ENCODE peak calls at places on chromosomes 16 and 17, in nine cellular contexts. N is A549; I is Peyer's patch; S is aorta; A is stomach; O is CD4-positive, alpha-beta memory T cell; X is fibroblast of lung; P is A673; L is sigmoid colon. H is an unnamed sample.

GRCh38 chr17:77002103-77003045 is 134.2 kb downstream of the MGAT5B start:
- DNase-seq in N (peak; percentile 100), I (no peak), S (no peak), A (no peak), O (no peak), X (peak; percentile 58), P (peak; percentile 47), L (no peak), H (no peak)

GRCh38 chr17:48244814-48245213 is 137.2 kb downstream of the SNX11 start:
- DNase-seq in N (peak; percentile 53), I (no peak), S (no peak), A (no peak), O (no peak), X (peak; percentile 45), P (peak; percentile 48), L (no peak), H (no peak)

GRCh38 chr17:72952220-72952619 is 140.3 kb downstream of the SLC39A11 start:
- DNase-seq in N (no peak), I (no peak), S (no peak), A (no peak), O (no peak), X (no peak), P (no peak), L (no peak), H (no peak)

GRCh38 chr17:72984145-72984924 is 108.2 kb downstream of the SLC39A11 start:
- DNase-seq in N (no peak), I (no peak), S (no peak), A (no peak), O (no peak), X (peak; percentile 87), P (no peak), L (no peak), H (no peak)

GRCh38 chr16:14111713-14112538 is 40.8 kb downstream of the MRTFB start:
- DNase-seq in N (no peak), I (no peak), S (no peak), A (peak; percentile 57), O (no peak), X (no peak), P (no peak), L (peak; percentile 81), H (no peak)

GRCh38 chr17:56292010-56292409 is 138.7 kb downstream of the ANKFN1 start:
- DNase-seq in N (no peak), I (no peak), S (no peak), A (no peak), O (no peak), X (peak; percentile 56), P (no peak), L (no peak), H (no peak)

GRCh38 chr17:57570740-57571344 is 174.3 kb downstream of the CCDC182 start:
- DNase-seq in N (no peak), I (no peak), S (no peak), A (no peak), O (no peak), X (no peak), P (no peak), L (no peak), H (no peak)

GRCh38 chr17:349666-350065 is 2.9 kb downstream of the RPH3AL start:
- DNase-seq in N (no peak), I (no peak), S (no peak), A (no peak), O (no peak), X (no peak), P (no peak), L (no peak), H (no peak)

GRCh38 chr17:9529033-9529748 is 46.4 kb downstream of the STX8 start:
- DNase-seq in N (peak; percentile 55), I (no peak), S (no peak), A (no peak), O (no peak), X (peak; percentile 61), P (peak; percentile 33), L (no peak), H (no peak)

GRCh38 chr16:82634955-82635610 is 8.3 kb downstream of the CDH13 start:
- DNase-seq in N (no peak), I (no peak), S (no peak), A (no peak), O (no peak), X (no peak), P (no peak), L (peak; percentile 32), H (no peak)

GRCh38 chr16:81703177-81704155 is 75.6 kb upstream of the PLCG2 start:
- DNase-seq in N (peak; percentile 92), I (peak; percentile 73), S (no peak), A (no peak), O (no peak), X (peak; percentile 87), P (peak; percentile 54), L (no peak), H (no peak)

GRCh38 chr17:21239680-21240374 is 13.4 kb downstream of the NATD1 start:
- DNase-seq in N (peak; percentile 47), I (no peak), S (no peak), A (no peak), O (no peak), X (peak; percentile 31), P (peak; percentile 38), L (no peak), H (no peak)

GRCh38 chr17:14301279-14301760 is 439 bp downstream of the HS3ST3B1 start:
- DNase-seq in N (no peak), I (no peak), S (no peak), A (peak; percentile 27), O (peak; percentile 56), X (no peak), P (no peak), L (no peak), H (no peak)

GRCh38 chr17:80799553-80800403 is 191.9 kb upstream of the CHMP6 start:
- DNase-seq in N (no peak), I (no peak), S (no peak), A (no peak), O (no peak), X (no peak), P (no peak), L (no peak), H (no peak)

GRCh38 chr16:30351586-30352419 is 3.3 kb downstream of the CD2BP2 start:
- DNase-seq in N (peak; percentile 60), I (peak; percentile 50), S (peak; percentile 87), A (peak; percentile 92), O (no peak), X (peak; percentile 96), P (no peak), L (peak; percentile 94), H (no peak)

GRCh38 chr17:31744541-31744951 is 114.5 kb downstream of the COPRS start:
- DNase-seq in N (no peak), I (no peak), S (no peak), A (no peak), O (no peak), X (peak; percentile 39), P (no peak), L (no peak), H (no peak)

GRCh38 chr17:61219460-61219859 is 180.2 kb upstream of the TBX2 start:
- DNase-seq in N (no peak), I (no peak), S (no peak), A (no peak), O (no peak), X (peak; percentile 82), P (no peak), L (no peak), H (no peak)

GRCh38 chr16:73432794-73433455 is 385.0 kb upstream of the ZFHX3 start:
- DNase-seq in N (no peak), I (no peak), S (no peak), A (no peak), O (no peak), X (no peak), P (no peak), L (no peak), H (no peak)

DNA sequence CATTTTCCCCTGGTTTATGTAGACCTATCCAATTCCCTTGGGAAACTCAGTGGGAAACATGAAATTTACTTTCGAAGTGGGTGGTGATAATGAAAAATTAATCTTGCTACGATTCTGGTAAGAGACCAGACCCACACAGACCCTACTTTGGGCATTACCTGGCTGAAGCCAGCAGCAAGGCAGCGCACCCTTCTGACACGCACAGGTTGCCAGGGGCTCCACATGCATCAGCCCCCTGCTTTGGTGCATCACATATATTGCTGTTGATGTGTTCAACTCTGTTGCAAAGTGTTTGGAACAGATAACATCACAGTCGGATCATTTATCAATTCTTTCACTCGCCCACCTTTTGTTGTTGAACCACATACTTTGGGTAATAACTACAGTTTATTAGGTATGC is 26.6 kb downstream of the SMARCE1 start:
- DNase-seq in N (no peak), I (no peak), S (no peak), A (no peak), O (no peak), X (no peak), P (no peak), L (no peak), H (no peak)
- H3K4me1 ChIP-seq in N (peaks cover 4% of the 10 kb centered on the region), I (peaks cover 2% of the 10 kb centered on the region), S (no peaks in the 10 kb centered on the region), A (peaks cover 9% of the 10 kb centered on the region), O (peaks cover 57% of the 10 kb centered on the region), X (no peaks in the 10 kb centered on the region), P (peaks cover 6% of the 10 kb centered on the region), L (peaks cover 7% of the 10 kb centered on the region), H (peaks cover 17% of the 10 kb centered on the region)

GRCh38 chr16:87048038-87048743 is 269.0 kb downstream of the C16orf95 start:
- DNase-seq in N (no peak), I (no peak), S (no peak), A (no peak), O (no peak), X (no peak), P (no peak), L (no peak), H (no peak)
- H3K4me1 ChIP-seq in N (no peaks in the 10 kb centered on the region), I (no peaks in the 10 kb centered on the region), S (no peaks in the 10 kb centered on the region), A (peaks cover 6% of the 10 kb centered on the region), O (no peaks in the 10 kb centered on the region), X (no peaks in the 10 kb centered on the region), P (no peaks in the 10 kb centered on the region), L (no peaks in the 10 kb centered on the region), H (no peaks in the 10 kb centered on the region)

GRCh38 chr17:27489045-27489715 is 32.9 kb downstream of the KSR1 start:
- DNase-seq in N (peak; percentile 67), I (peak; percentile 61), S (peak; percentile 89), A (peak; percentile 50), O (no peak), X (peak; percentile 81), P (peak; percentile 76), L (peak; percentile 87), H (no peak)

GRCh38 chr17:27491713-27492190 is 35.5 kb downstream of the KSR1 start:
- DNase-seq in N (no peak), I (no peak), S (no peak), A (no peak), O (no peak), X (no peak), P (no peak), L (no peak), H (no peak)

GRCh38 chr17:27488263-27488662 is 32.0 kb downstream of the KSR1 start:
- DNase-seq in N (no peak), I (no peak), S (no peak), A (no peak), O (no peak), X (no peak), P (no peak), L (no peak), H (no peak)

GRCh38 chr17:27492470-27492869 is 36.2 kb downstream of the KSR1 start:
- DNase-seq in N (no peak), I (no peak), S (no peak), A (no peak), O (no peak), X (no peak), P (no peak), L (no peak), H (no peak)

GRCh38 chr17:27490391-27490790 is 34.1 kb downstream of the KSR1 start:
- DNase-seq in N (no peak), I (no peak), S (no peak), A (no peak), O (no peak), X (no peak), P (peak; percentile 73), L (no peak), H (no peak)
- H3K4me1 ChIP-seq in N (peaks cover 61% of the 10 kb centered on the region), I (no peaks in the 10 kb centered on the region), S (no peaks in the 10 kb centered on the region), A (peaks cover 54% of the 10 kb centered on the region), O (no peaks in the 10 kb centered on the region), X (peaks cover 8% of the 10 kb centered on the region), P (peaks cover 73% of the 10 kb centered on the region), L (peaks cover 27% of the 10 kb centered on the region), H (no peaks in the 10 kb centered on the region)

GRCh38 chr16:57920215-57920890 is 50.6 kb downstream of the CNGB1 start:
- DNase-seq in N (no peak), I (no peak), S (no peak), A (no peak), O (no peak), X (no peak), P (no peak), L (no peak), H (no peak)
- H3K4me1 ChIP-seq in N (peaks cover 3% of the 10 kb centered on the region), I (no peaks in the 10 kb centered on the region), S (no peaks in the 10 kb centered on the region), A (no peaks in the 10 kb centered on the region), O (no peaks in the 10 kb centered on the region), X (no peaks in the 10 kb centered on the region), P (no peaks in the 10 kb centered on the region), L (no peaks in the 10 kb centered on the region), H (no peaks in the 10 kb centered on the region)